ENCODE peak calls at places on chromosomes 6 and 20, in four cellular contexts. G is IMR-90, R is H9, D is mesendoderm. M is an unnamed sample.

GRCh38 chr6:113140721-113141120 is 716.4 kb upstream of the MARCKS start:
- DNase-seq in G (no peak), R (no peak), D (peak), M (no peak)

GRCh38 chr6:43203718-43204095 is 21.7 kb downstream of the CUL9 start:
- DNase-seq in G (no peak), R (no peak), D (no peak), M (no peak)

GRCh38 chr6:139790527-139790926 is 416.1 kb upstream of the CITED2 start:
- DNase-seq in G (peak), R (no peak), D (no peak), M (no peak)

GRCh38 chr20:49318430-49319203 is 40.8 kb upstream of the ZNFX1 start:
- DNase-seq in G (no peak), R (peak), D (peak), M (no peak)

GRCh38 chr20:3743251-3743650 is 10.8 kb downstream of the HSPA12B start:
- DNase-seq in G (no peak), R (no peak), D (no peak), M (no peak)

GRCh38 chr6:90530882-90531281 is 56.0 kb downstream of the MAP3K7 start:
- DNase-seq in G (no peak), R (no peak), D (no peak), M (no peak)

GRCh38 chr6:2476376-2476775 is 231.0 kb upstream of the GMDS start:
- DNase-seq in G (no peak), R (no peak), D (no peak), M (no peak)

GRCh38 chr6:166502453-166502852 is 84.0 kb downstream of the RAMACL start:
- DNase-seq in G (no peak), R (no peak), D (no peak), M (no peak)

GRCh38 chr20:21505161-21505809 is 8.6 kb downstream of the NKX2-2 start:
- DNase-seq in G (peak), R (peak), D (peak), M (peak)

GRCh38 chr6:134420638-134421181 is 102.8 kb upstream of the SGK1 start:
- DNase-seq in G (peak), R (no peak), D (peak), M (no peak)

GRCh38 chr20:50041238-50041915 is 58.6 kb downstream of the SNAI1 start:
- DNase-seq in G (no peak), R (no peak), D (no peak), M (no peak)

GRCh38 chr6:74356385-74356784 is 660.4 kb downstream of the CD109 start:
- DNase-seq in G (peak), R (no peak), D (peak), M (no peak)

GRCh38 chr20:44910690-44911262 is 916 bp downstream of the PABPC1L start:
- DNase-seq in G (no peak), R (peak), D (peak), M (peak)

GRCh38 chr6:16950825-16951495 is 150.9 kb upstream of the STMND1 start:
- DNase-seq in G (no peak), R (no peak), D (no peak), M (no peak)

GRCh38 chr6:12557760-12558159 is 158.8 kb upstream of the PHACTR1 start:
- DNase-seq in G (no peak), R (no peak), D (no peak), M (no peak)

GRCh38 chr20:51417245-51417560 is 125.3 kb downstream of the NFATC2 start:
- DNase-seq in G (no peak), R (no peak), D (no peak), M (no peak)

GRCh38 chr20:64230461-64231145 is 24.9 kb upstream of the PCMTD2 start:
- DNase-seq in G (no peak), R (no peak), D (no peak), M (no peak)
- H2BK120ac ChIP-seq in G (no peak), R (no peak), D (no peak), M (no peak)

DNA sequence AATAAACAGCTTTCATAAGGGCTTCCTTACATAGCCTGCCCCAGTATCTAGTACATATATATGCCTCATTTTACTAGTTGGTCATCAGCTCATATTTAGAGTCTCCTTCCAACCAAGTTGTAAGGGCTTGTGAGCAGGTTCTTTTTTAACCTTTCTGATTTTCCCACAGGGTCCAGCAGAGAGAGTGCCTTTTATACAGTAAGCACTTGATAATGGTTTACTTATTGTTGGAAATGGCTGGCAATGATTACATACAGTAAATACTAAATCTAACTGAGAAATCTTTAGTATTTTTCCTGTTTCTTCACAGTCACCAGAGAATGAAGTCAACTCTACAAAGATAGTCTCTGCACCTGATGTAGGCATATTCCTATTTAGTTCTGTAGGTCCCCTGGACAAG is 135.1 kb upstream of the B3GAT2 start:
- DNase-seq in G (no peak), R (no peak), D (no peak), M (no peak)
- H2BK120ac ChIP-seq in G (no peak), R (no peak), D (no peak), M (no peak)

GRCh38 chr6:11428351-11428750 is 109.2 kb upstream of the TMEM170B start:
- DNase-seq in G (no peak), R (no peak), D (peak), M (no peak)
- H2BK120ac ChIP-seq in G (peak), R (no peak), D (peak), M (no peak)

DNA sequence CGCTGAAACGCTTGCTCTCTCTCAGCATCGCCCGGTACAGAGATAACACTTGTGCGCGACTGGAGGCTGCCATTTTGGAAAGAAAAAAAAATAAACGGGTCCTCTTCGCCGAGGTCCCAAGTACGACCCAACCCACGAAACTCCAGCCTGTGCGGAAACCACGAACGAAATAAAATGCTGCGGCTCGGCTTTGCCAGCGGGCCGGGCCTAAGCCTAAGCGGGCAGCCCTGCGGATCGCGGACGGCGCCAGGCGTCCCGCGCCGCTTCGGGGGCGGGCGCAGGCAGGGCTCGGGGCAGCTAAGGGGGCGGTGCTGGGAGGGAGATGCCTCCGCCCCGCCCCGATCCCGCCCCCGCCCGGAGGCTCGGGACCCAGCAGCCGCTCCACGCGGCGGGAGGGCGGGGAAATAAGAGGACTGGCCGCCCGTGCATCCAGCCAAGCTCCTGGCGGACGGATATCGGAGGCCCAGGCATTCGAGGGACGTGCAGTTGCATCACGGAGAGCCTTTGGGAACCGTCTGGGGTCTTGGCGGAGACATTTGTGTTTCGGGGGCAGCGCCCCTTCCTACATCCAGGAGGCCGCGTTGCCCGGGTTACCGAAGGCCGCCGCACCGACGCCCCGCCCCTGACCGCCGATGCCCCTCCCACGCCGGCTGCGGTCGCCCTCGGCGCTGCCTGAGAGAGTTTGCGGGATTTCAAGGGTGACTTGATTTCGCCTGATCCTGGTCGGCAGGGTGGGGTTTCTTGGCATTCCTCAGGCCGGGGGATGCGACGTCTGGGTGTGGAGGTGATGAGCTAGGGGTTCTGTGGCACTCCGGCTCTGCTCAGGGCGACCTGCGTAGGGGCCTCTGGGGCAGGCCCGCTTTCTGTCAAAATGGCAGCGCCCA is at the start of the genes FARS2 and LYRM4:
- DNase-seq in G (peak), R (peak), D (peak), M (peak)
- H2BK120ac ChIP-seq in G (peak), R (no peak), D (no peak), M (no peak)

DNA sequence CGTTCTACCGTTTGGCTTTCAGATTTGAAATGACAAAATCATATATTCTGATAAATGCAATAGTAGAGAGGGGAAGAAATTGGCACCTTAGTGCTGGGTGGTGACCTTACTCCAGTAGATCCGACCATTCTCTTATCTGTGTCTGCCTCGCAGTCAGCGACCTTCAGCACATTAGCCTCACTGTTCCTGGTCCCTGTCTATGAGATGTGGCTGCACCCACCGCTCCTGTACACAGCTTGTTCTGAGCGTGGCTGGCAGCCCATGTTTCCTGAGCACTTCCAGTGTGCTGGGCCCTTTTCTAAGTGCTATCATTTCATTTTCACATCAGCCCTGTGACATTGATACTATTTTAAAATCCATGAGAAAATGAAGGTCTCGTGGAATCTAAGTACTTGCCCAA is 138.1 kb downstream of the TMEM242 start:
- DNase-seq in G (no peak), R (no peak), D (no peak), M (no peak)
- H2BK120ac ChIP-seq in G (no peak), R (no peak), D (no peak), M (no peak)

GRCh38 chr6:93393554-93394074 is 25.7 kb downstream of the EPHA7 start:
- DNase-seq in G (no peak), R (no peak), D (no peak), M (no peak)

GRCh38 chr6:93394471-93394870 is 24.9 kb downstream of the EPHA7 start:
- DNase-seq in G (no peak), R (no peak), D (no peak), M (no peak)

GRCh38 chr6:93389192-93389591 is 30.2 kb downstream of the EPHA7 start:
- DNase-seq in G (no peak), R (no peak), D (no peak), M (no peak)

GRCh38 chr6:93392797-93393196 is 26.6 kb downstream of the EPHA7 start:
- DNase-seq in G (no peak), R (no peak), D (no peak), M (no peak)

DNA sequence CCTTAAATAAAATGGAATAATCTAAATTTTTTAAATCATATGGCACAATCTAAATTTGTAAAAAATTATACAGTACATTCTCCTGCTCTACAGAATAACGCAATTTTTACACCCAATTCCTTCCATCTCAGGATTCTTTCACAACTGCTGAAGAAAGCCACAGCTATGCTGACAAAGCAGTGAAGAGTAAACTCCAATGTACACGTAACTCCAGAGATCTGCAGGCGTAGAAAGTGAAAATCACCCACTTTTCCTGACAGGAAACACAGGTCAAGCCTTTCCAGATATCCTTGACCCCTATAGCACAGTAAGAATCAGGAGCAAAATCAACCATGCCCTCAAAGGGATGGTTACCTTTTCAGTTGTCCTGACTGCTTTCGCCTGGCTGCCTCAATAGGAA is 27.4 kb downstream of the EPHA7 start:
- DNase-seq in G (no peak), R (no peak), D (no peak), M (no peak)
- H2BK120ac ChIP-seq in G (no peak), R (no peak), D (no peak), M (no peak)

GRCh38 chr20:10352934-10353866 is 80.8 kb downstream of the MKKS start:
- DNase-seq in G (no peak), R (no peak), D (peak), M (no peak)
- H2BK120ac ChIP-seq in G (no peak), R (no peak), D (no peak), M (no peak)

GRCh38 chr6:77373955-77374354 is 89.3 kb downstream of the HTR1B start:
- DNase-seq in G (no peak), R (no peak), D (no peak), M (no peak)

GRCh38 chr6:77366798-77367197 is 96.5 kb downstream of the HTR1B start:
- DNase-seq in G (no peak), R (no peak), D (no peak), M (no peak)

GRCh38 chr6:77368660-77369313 is 94.5 kb downstream of the HTR1B start:
- DNase-seq in G (peak), R (peak), D (peak), M (no peak)
- H2BK120ac ChIP-seq in G (peak), R (no peak), D (no peak), M (no peak)

DNA sequence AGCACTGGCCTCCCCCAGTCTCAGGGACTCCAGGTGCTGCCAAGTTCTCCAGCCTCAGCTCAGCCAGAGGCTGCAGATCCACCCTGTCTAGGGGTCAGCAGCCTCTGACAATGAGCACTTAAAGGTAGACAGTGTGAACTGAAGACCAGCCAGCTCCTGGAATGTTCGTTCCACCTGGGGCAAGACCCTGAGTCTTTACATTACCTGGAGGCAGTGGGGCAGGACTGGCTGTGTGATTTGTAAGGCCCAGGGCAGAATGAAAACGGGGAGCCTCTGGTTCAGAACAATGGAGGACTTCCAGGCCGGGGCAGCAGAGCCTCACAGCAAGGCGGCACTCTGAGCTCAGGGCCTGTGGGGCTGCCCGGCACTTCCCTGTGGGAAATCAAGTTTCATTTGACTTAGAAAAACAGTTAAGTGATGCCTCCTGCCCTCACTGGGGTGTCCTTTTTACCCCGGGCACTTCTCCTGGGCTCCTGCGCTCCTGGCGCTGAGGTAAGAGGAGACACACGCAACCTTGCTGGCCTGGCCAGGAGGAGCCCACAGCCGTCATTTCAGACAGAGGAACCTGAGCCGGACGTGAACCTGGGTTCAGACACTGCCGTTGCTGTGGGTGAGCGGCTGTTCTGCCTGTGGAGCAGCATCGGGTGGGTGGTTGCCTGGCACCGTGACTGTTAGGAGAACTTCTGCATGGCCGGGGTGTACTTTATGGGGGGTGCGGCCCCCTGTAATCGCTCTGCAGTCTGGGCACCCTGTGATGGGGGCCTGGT is 64.9 kb downstream of the CTCFL start:
- DNase-seq in G (no peak), R (no peak), D (no peak), M (no peak)
- H2BK120ac ChIP-seq in G (no peak), R (no peak), D (no peak), M (no peak)

GRCh38 chr20:16664031-16664430 is 65.8 kb upstream of the SNRPB2 start:
- DNase-seq in G (no peak), R (no peak), D (no peak), M (no peak)

GRCh38 chr20:16666272-16666671 is 63.6 kb upstream of the SNRPB2 start:
- DNase-seq in G (no peak), R (no peak), D (no peak), M (no peak)

GRCh38 chr20:16662462-16662861 is 67.4 kb upstream of the SNRPB2 start:
- DNase-seq in G (no peak), R (no peak), D (no peak), M (no peak)

DNA sequence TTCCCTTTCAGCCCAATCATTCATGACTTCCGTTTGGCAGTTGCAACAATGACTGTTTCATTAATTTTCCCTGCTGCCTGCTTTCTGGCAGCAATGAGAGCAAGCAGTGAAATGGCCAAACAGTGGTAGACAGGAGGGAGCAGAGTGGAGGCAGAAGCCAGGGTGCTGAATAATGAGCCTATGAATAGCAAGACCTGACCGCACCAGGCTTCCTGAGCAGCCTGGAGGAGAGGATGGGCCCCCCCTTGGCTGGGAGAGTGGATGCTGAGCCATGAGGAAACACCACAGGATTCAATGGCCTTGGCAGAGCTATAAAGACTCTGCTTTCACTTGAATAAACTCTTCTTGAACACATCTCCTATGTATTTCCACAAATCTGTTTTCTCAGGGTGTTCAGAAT is 68.1 kb upstream of the SNRPB2 start:
- DNase-seq in G (no peak), R (no peak), D (no peak), M (no peak)
- H2BK120ac ChIP-seq in G (no peak), R (no peak), D (no peak), M (no peak)

M was measured in neuronal stem cell.